ENCODE peak calls at places on chromosome 17, in four cellular contexts. P is ELR, X is AG20443, K is iris pigment epithelial cell. Z is an unnamed sample.

GRCh38 chr17:45410144-45411091 is 22.3 kb downstream of the ARHGAP27 start:
- DNase-seq in P (no peak), X (no peak), K (no peak), Z (peak)

GRCh38 chr17:77404812-77405581 is 264.2 kb downstream of the SEC14L1 start:
- DNase-seq in P (peak), X (peak), K (peak), Z (no peak)

GRCh38 chr17:41594363-41594915 is 7.7 kb upstream of the KRT14 start:
- DNase-seq in P (no peak), X (no peak), K (no peak), Z (no peak)

GRCh38 chr17:45719335-45720071 is 64.6 kb upstream of the CRHR1 start:
- DNase-seq in P (peak), X (peak), K (peak), Z (peak)

GRCh38 chr17:49969794-49970389 is 902 bp downstream of the DLX4 start:
- DNase-seq in P (no peak), X (no peak), K (no peak), Z (no peak)

GRCh38 chr17:57926723-57927047 is 28.5 kb downstream of the CUEDC1 start:
- DNase-seq in P (no peak), X (no peak), K (no peak), Z (no peak)

GRCh38 chr17:42078396-42079042 is 19.8 kb downstream of the ZNF385C start:
- DNase-seq in P (no peak), X (no peak), K (no peak), Z (no peak)

GRCh38 chr17:63626551-63627228 is 4.5 kb downstream of the MAP3K3 start:
- DNase-seq in P (peak), X (peak), K (peak), Z (no peak)

GRCh38 chr17:76370261-76370993 is 14.0 kb upstream of the SPHK1 start:
- DNase-seq in P (peak), X (peak), K (peak), Z (peak)

GRCh38 chr17:70332356-70332755 is 163.0 kb downstream of the KCNJ2 start:
- DNase-seq in P (no peak), X (no peak), K (no peak), Z (no peak)

GRCh38 chr17:7405413-7405881 is 1.6 kb upstream of the TMEM256 start:
- DNase-seq in P (peak), X (peak), K (no peak), Z (peak)

GRCh38 chr17:65589321-65589720 is 27.9 kb upstream of the AXIN2 start:
- DNase-seq in P (no peak), X (peak), K (peak), Z (no peak)

GRCh38 chr17:37137070-37137610 is 188.4 kb downstream of the AATF start:
- DNase-seq in P (peak), X (no peak), K (no peak), Z (no peak)

GRCh38 chr17:64441772-64442549 is 7.0 kb upstream of the MILR1 start:
- DNase-seq in P (peak), X (peak), K (peak), Z (peak)

GRCh38 chr17:78933959-78934568 is 8.9 kb upstream of the TIMP2 start:
- DNase-seq in P (peak), X (peak), K (peak), Z (peak)

GRCh38 chr17:61717352-61717751 is 126.3 kb upstream of the NACA2 start:
- DNase-seq in P (no peak), X (no peak), K (no peak), Z (no peak)

Z was measured in Ammon's horn.